ENCODE peak calls at places on chromosomes 2 and 18, in five cellular contexts. I is NCI-H2081; E is left ventricle myocardium inferior; O is tibial artery; Z is stimulated activated CD4-positive, alpha-beta T cell treated with anti-CD3 and anti-CD28 coated beads, Interleukin-15, amount 100 ng/mL, for 1 hour. C is an unnamed sample.

GRCh38 chr2:45380131-45380836 is 230.8 kb downstream of the SRBD1 start:
- DNase-seq in Z (no peak), E (no peak), O (no peak), I (no peak), C (no peak)

GRCh38 chr18:11847811-11848210 is 3.4 kb upstream of the CHMP1B start:
- DNase-seq in I (no peak), Z (no peak), O (no peak), E (no peak), C (no peak)

GRCh38 chr2:68739261-68740183 is 4.9 kb downstream of the ARHGAP25 start:
- DNase-seq in I (no peak), O (no peak), E (no peak), Z (no peak), C (no peak)

GRCh38 chr2:8544786-8545631 is 136.8 kb upstream of the ID2 start:
- DNase-seq in Z (peak; percentile 69), O (peak; percentile 60), I (peak; percentile 8), E (peak; percentile 68), C (peak; percentile 88)

GRCh38 chr2:127083819-127084503 is 23.0 kb downstream of the BIN1 start:
- DNase-seq in O (peak; percentile 91), E (peak; percentile 74), I (no peak), Z (no peak), C (no peak)

GRCh38 chr18:50619833-50620232 is 59.9 kb downstream of the MAPK4 start:
- DNase-seq in I (no peak), Z (no peak), E (no peak), O (peak; percentile 39), C (no peak)

GRCh38 chr18:58097127-58097906 is 53.3 kb downstream of the NEDD4L start:
- DNase-seq in E (no peak), Z (no peak), I (no peak), O (no peak), C (no peak)

GRCh38 chr2:121723316-121723715 is 13.4 kb downstream of the NIFK start:
- DNase-seq in Z (no peak), E (no peak), I (no peak), O (no peak), C (no peak)

GRCh38 chr2:121611730-121612705 is 37.2 kb downstream of the CLASP1 start:
- DNase-seq in O (no peak), E (no peak), Z (no peak), I (no peak), C (no peak)

GRCh38 chr2:38375711-38376345 is 1.2 kb downstream of the ATL2 start:
- DNase-seq in I (no peak), E (no peak), O (peak; percentile 57), Z (no peak), C (no peak)

C was measured in WERI-Rb-1.